ENCODE peak calls at places on chromosomes 6 and 20, in six cellular contexts. S, U, D, Y, K and M are unnamed samples.

GRCh38 chr6:151659212-151659611 is 148.3 kb upstream of the ESR1 start:
- DNase-seq in S (no peak), U (no peak), D (no peak), Y (no peak), K (no peak), M (no peak)

GRCh38 chr6:159464827-159465226 is 228.2 kb downstream of the SOD2 start:
- DNase-seq in S (no peak), U (no peak), D (no peak), Y (no peak), K (no peak), M (no peak)

GRCh38 chr20:23340524-23340923 is 10.1 kb upstream of the NXT1 start:
- DNase-seq in S (peak), U (peak), D (peak), Y (no peak), K (peak), M (peak)

GRCh38 chr6:87667032-87667431 is 35.0 kb downstream of the AKIRIN2 start:
- DNase-seq in S (no peak), U (no peak), D (no peak), Y (no peak), K (no peak), M (no peak)

GRCh38 chr20:58945967-58946631 is 35.0 kb upstream of the NELFCD start:
- DNase-seq in S (no peak), U (no peak), D (no peak), Y (no peak), K (peak), M (no peak)

GRCh38 chr6:4778086-4778485 is 1.9 kb downstream of the CDYL start:
- DNase-seq in S (no peak), U (no peak), D (no peak), Y (no peak), K (peak), M (no peak)

GRCh38 chr6:157513004-157513603 is 132.1 kb downstream of the ZDHHC14 start:
- DNase-seq in S (no peak), U (peak), D (peak), Y (no peak), K (no peak), M (peak)

GRCh38 chr20:58550661-58551060 is 35.5 kb upstream of the APCDD1L start:
- DNase-seq in S (no peak), U (no peak), D (peak), Y (no peak), K (no peak), M (peak)

GRCh38 chr6:33692078-33692759 is 19.3 kb downstream of the UQCC2 start:
- DNase-seq in S (no peak), U (no peak), D (no peak), Y (no peak), K (no peak), M (no peak)

GRCh38 chr6:146819596-146820320 is 221.0 kb downstream of the ADGB start:
- DNase-seq in S (no peak), U (no peak), D (no peak), Y (no peak), K (no peak), M (no peak)

GRCh38 chr6:40894962-40895799 is 143.8 kb downstream of the UNC5CL start:
- DNase-seq in S (peak), U (peak), D (peak), Y (no peak), K (peak), M (peak)

GRCh38 chr6:70823651-70824050 is 133.2 kb downstream of the B3GAT2 start:
- DNase-seq in S (no peak), U (no peak), D (no peak), Y (no peak), K (no peak), M (no peak)

GRCh38 chr6:113994934-113995342 is 24.0 kb upstream of the HDAC2 start:
- DNase-seq in S (peak), U (peak), D (peak), Y (no peak), K (peak), M (peak)

GRCh38 chr6:55888917-55889316 is 13.5 kb upstream of the BMP5 start:
- DNase-seq in S (no peak), U (no peak), D (no peak), Y (no peak), K (no peak), M (no peak)

GRCh38 chr20:1391640-1392442 is 1.0 kb downstream of the FKBP1A start:
- DNase-seq in S (no peak), U (no peak), D (peak), Y (no peak), K (peak), M (peak)

GRCh38 chr6:164108092-164108491 is 693.6 kb downstream of the QKI start:
- DNase-seq in S (no peak), U (no peak), D (no peak), Y (no peak), K (no peak), M (no peak)

GRCh38 chr6:164107297-164107995 is 692.9 kb downstream of the QKI start:
- DNase-seq in S (no peak), U (no peak), D (no peak), Y (no peak), K (no peak), M (no peak)

GRCh38 chr6:164109770-164110140 is 695.2 kb downstream of the QKI start:
- DNase-seq in S (no peak), U (no peak), D (peak), Y (no peak), K (peak), M (peak)

GRCh38 chr6:164106345-164106769 is 691.8 kb downstream of the QKI start:
- DNase-seq in S (no peak), U (peak), D (peak), Y (no peak), K (peak), M (peak)

GRCh38 chr6:164108869-164109769 is 694.6 kb downstream of the QKI start:
- DNase-seq in S (no peak), U (no peak), D (no peak), Y (no peak), K (peak), M (peak)
- TF ChIP-seq MYC in S (no peak), U (no peak), D (no peak), Y (no peak), K (no peak), M (no peak)

GRCh38 chr20:63767456-63767855 is 27.9 kb downstream of the SLC2A4RG start:
- DNase-seq in S (no peak), U (no peak), D (no peak), Y (no peak), K (no peak), M (no peak)

GRCh38 chr20:63768591-63769515 is 29.3 kb downstream of the SLC2A4RG start:
- DNase-seq in S (no peak), U (no peak), D (no peak), Y (no peak), K (no peak), M (no peak)

GRCh38 chr20:63766695-63767426 is 27.3 kb downstream of the SLC2A4RG start:
- DNase-seq in S (no peak), U (no peak), D (no peak), Y (no peak), K (no peak), M (no peak)

GRCh38 chr20:63765918-63766317 is 26.3 kb downstream of the SLC2A4RG start:
- DNase-seq in S (no peak), U (no peak), D (no peak), Y (no peak), K (no peak), M (no peak)

DNA sequence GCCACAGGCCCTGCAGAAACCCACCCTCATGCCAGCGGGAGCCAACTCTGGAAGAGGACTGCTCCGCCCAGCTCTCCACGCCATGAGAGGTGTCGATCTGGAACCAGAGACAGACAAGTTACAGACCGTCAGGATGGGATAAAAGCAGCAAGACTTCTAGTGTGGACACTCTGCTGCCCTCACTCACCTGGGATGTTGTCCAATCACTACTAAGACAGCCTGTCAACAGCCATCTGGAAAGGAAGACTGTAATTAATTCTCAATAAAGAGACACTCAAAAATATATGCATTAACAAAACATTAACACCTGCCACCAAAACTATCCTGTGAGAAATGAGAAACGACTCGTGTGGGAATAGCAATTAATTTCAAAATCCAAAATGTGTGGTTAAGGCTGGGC is 28.3 kb downstream of the SLC2A4RG start:
- DNase-seq in S (no peak), U (no peak), D (no peak), Y (no peak), K (no peak), M (no peak)
- TF ChIP-seq MYC in S (no peak), U (no peak), D (no peak), Y (no peak), K (no peak), M (no peak)

GRCh38 chr20:46814366-46815232 is 80.0 kb upstream of the EYA2 start:
- DNase-seq in S (peak), U (peak), D (no peak), Y (no peak), K (no peak), M (no peak)
- TF ChIP-seq MYC in S (no peak), U (no peak), D (no peak), Y (no peak), K (no peak), M (no peak)

GRCh38 chr6:20366082-20366834 is 35.4 kb upstream of the E2F3 start:
- DNase-seq in S (no peak), U (no peak), D (no peak), Y (no peak), K (peak), M (no peak)
- TF ChIP-seq MYC in S (no peak), U (no peak), D (no peak), Y (no peak), K (peak), M (no peak)

GRCh38 chr6:72035483-72035882 is 149.1 kb downstream of the RIMS1 start:
- DNase-seq in S (no peak), U (no peak), D (no peak), Y (no peak), K (no peak), M (no peak)

GRCh38 chr6:72037006-72037405 is 150.7 kb downstream of the RIMS1 start:
- DNase-seq in S (no peak), U (no peak), D (no peak), Y (no peak), K (no peak), M (no peak)

GRCh38 chr6:72035966-72036365 is 149.6 kb downstream of the RIMS1 start:
- DNase-seq in S (no peak), U (no peak), D (no peak), Y (no peak), K (no peak), M (no peak)

GRCh38 chr6:72031471-72031870 is 145.1 kb downstream of the RIMS1 start:
- DNase-seq in S (no peak), U (no peak), D (no peak), Y (no peak), K (no peak), M (no peak)

GRCh38 chr6:72032056-72032455 is 145.7 kb downstream of the RIMS1 start:
- DNase-seq in S (no peak), U (no peak), D (no peak), Y (no peak), K (no peak), M (no peak)
- TF ChIP-seq MYC in S (no peak), U (no peak), D (no peak), Y (no peak), K (no peak), M (no peak)

DNA sequence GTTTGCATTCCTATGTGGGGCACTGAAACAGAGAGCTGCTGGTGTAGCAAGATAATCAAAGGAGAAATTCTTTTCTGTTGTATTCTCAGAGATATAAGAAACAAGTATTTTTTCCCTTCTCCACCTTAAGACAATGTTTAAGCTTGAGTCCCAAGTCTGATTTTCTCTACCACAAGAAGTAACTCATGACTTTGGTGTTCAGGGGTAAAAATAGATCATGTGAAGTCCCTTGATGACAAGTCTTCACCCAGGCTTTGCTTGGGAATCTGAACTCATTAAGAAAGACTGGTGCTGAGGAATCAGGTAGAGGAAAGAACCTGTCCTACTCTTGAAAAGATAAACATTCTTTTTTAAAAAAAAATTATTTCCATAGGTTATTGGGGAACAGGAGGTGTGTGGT is 205.6 kb downstream of the ALDH8A1 start:
- DNase-seq in S (no peak), U (no peak), D (no peak), Y (no peak), K (no peak), M (no peak)
- TF ChIP-seq MYC in S (no peak), U (no peak), D (no peak), Y (no peak), K (no peak), M (no peak)

DNA sequence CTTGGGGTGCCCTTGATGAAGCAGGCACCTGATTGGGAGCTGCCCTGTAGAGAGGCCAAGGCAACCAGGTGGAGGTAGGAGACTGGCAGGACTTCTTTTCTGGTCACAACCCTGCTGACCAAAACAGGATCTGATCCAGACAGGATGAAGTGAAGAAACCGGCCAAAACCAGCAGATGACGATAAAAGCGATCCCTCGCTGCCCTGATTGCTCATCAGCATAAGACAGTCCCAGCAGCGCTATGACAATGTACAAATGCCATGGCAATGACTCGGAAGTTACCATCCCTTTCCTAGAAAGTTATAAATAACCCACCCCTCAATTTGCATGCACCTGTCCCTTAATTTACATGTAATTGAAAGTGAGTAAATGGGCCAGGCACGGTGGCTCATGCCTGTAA is 88.4 kb upstream of the PDE10A start:
- DNase-seq in S (no peak), U (no peak), D (no peak), Y (no peak), K (no peak), M (no peak)
- TF ChIP-seq MYC in S (no peak), U (no peak), D (no peak), Y (no peak), K (no peak), M (no peak)

GRCh38 chr20:43542674-43543073 is 16.2 kb upstream of the SGK2 start:
- DNase-seq in S (no peak), U (no peak), D (no peak), Y (no peak), K (no peak), M (no peak)

GRCh38 chr20:43543138-43543537 is 15.7 kb upstream of the SGK2 start:
- DNase-seq in S (no peak), U (no peak), D (no peak), Y (no peak), K (no peak), M (no peak)

GRCh38 chr20:43541214-43541613 is 17.6 kb upstream of the SGK2 start:
- DNase-seq in S (no peak), U (no peak), D (no peak), Y (no peak), K (no peak), M (no peak)

GRCh38 chr20:43545837-43546578 is 12.8 kb upstream of the SGK2 start:
- DNase-seq in S (no peak), U (no peak), D (no peak), Y (no peak), K (no peak), M (no peak)

DNA sequence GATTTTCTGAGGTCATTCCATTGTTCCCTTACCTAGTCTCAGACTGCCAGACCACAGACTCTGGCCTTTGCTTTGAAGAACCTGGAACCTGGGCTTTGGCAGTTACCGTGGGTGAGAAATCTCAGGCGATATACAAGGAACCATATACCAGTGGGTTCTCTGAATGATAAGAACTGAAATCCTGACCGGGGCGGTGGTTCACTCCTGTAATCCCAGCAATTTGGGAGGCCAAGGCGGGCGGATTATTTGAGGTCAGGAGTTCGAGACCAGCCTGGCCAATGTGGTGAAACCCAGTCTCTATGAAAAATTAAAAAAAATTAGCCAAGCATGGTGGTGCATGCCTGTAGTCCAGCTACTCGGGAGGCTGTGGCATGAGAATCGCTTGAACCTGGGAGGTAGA is 14.3 kb upstream of the SGK2 start:
- DNase-seq in S (no peak), U (no peak), D (no peak), Y (no peak), K (no peak), M (no peak)
- TF ChIP-seq MYC in S (no peak), U (no peak), D (no peak), Y (no peak), K (no peak), M (no peak)

DNA sequence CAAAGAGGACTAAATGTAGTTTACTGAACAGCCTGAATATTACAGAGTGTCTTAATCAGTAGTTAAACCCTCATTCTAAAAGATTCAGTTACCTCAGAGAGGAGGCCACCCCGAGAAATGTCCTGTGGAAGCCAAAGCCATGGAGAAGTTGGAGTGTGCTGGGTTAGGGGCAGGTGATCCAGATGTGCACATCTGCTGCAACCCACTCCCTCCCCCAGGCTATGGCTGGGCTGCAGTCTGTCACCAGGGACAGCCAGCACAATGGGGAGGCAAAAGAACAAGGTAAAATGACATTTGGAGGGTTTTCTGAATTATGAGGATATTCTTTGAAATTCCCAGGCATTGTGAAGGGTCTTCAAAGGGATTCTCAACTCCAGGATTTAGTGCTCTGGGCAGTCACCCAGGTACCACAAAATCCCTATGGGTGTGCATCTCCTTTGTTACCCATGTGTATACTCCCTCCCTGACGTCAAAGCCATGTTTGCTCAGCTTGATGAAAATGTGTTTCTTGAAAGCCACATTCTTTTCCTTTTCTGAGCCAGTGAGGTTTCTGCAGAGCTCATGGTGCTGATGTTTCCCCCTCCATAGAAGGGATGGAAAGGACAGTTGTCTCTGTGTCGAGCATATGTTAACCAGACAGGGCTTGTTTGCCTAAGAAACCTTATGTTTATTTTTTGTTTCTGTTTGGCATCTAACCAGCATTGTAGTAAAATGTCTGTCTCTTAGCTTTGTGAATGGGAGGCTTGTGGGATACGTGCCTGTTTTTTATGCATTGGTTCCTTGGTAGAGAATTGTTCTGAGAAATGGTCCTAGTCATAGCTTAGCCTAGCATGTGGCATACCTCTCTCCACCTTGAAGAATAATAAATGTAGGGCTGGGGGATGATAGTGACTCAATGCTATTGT is 212.4 kb upstream of the TBX18 start:
- DNase-seq in S (peak), U (no peak), D (no peak), Y (no peak), K (no peak), M (peak)
- TF ChIP-seq MYC in S (no peak), U (no peak), D (no peak), Y (no peak), K (no peak), M (no peak)

DNA sequence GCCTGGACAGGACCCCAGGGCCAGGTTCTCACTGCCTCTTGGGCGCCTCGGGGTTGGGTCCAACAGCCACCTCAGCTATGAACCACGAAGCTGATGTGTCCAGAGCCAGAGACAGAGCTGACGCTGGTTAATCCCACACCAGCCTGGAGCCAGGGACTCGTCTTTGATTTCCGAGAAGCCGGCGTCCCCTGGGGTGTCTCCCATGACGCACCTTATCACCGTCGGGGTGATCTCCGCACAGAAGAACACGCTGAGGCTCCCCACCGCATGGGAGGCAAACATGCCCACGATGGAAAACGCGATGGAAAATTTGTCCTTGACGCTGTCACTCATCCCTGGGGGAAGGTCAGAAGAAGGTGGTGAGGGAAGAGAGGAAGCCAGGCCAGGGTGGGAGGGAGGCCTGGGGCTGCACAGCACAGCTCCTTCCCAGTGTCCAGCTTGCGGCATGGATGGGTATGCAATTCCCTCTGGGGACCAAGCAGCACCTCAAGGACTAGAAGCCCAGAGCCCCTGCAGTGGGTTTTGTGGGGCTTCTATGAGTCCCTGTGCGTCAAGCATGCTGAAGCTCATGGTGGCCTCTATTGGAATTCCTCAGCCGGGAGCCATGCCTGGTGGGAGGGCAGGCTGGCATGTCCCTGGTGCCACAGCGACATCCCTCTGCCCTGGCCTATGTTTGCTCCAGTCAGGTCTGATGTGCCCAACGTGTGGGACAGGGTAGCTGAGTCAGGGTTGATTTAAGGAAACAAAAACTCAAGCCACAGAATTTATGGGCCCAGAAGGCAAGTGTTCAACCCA is 25.1 kb downstream of the PSMG4 start:
- DNase-seq in S (no peak), U (no peak), D (no peak), Y (no peak), K (no peak), M (no peak)
- TF ChIP-seq MYC in S (no peak), U (no peak), D (no peak), Y (no peak), K (no peak), M (no peak)